ENCODE peak calls at places on chromosomes 6 and 20, in five cellular contexts. V is left lung; K is CD8-positive, alpha-beta memory T cell; E is aorta; N is tibial nerve. L is an unnamed sample.

GRCh38 chr6:91654844-91655192 is 1067.9 kb upstream of the MAP3K7 start:
- DNase-seq in V (no peak), K (no peak), E (no peak), N (no peak), L (no peak)

GRCh38 chr20:51563597-51564332 is 21.2 kb upstream of the NFATC2 start:
- DNase-seq in V (peak), K (no peak), E (peak), N (peak), L (peak)

GRCh38 chr6:164252952-164253351 is 838.4 kb downstream of the QKI start:
- DNase-seq in V (no peak), K (no peak), E (no peak), N (no peak), L (no peak)

GRCh38 chr6:45574885-45575284 is 197.2 kb upstream of the SUPT3H start:
- DNase-seq in V (no peak), K (no peak), E (no peak), N (no peak), L (no peak)

GRCh38 chr20:2032168-2032567 is 38.3 kb upstream of the PDYN start:
- DNase-seq in V (no peak), K (no peak), E (no peak), N (no peak), L (no peak)

GRCh38 chr20:60653111-60653845 is 598.8 kb upstream of the CDH4 start:
- DNase-seq in V (no peak), K (no peak), E (no peak), N (no peak), L (no peak)

GRCh38 chr20:358891-359555 is 12.1 kb downstream of the NRSN2 start:
- DNase-seq in V (no peak), K (no peak), E (no peak), N (no peak), L (no peak)

GRCh38 chr6:105869835-105870506 is 216.2 kb upstream of the PRDM1 start:
- DNase-seq in V (no peak), K (no peak), E (no peak), N (no peak), L (no peak)

GRCh38 chr20:951384-952169 is 35.4 kb upstream of the ANGPT4 start:
- DNase-seq in V (no peak), K (no peak), E (peak), N (no peak), L (no peak)

GRCh38 chr6:163324326-163324927 is 90.1 kb upstream of the QKI start:
- DNase-seq in V (no peak), K (no peak), E (no peak), N (no peak), L (no peak)

GRCh38 chr6:76697585-76697984 is 625.1 kb upstream of the IMPG1 start:
- DNase-seq in V (no peak), K (no peak), E (no peak), N (no peak), L (no peak)

GRCh38 chr6:5968817-5969726 is 37.7 kb downstream of the NRN1 start:
- DNase-seq in V (peak), K (no peak), E (peak), N (no peak), L (no peak)

GRCh38 chr6:29813809-29814208 is 13.8 kb upstream of the HLA-G start:
- DNase-seq in V (no peak), K (no peak), E (no peak), N (no peak), L (no peak)

GRCh38 chr20:63027425-63028389 is 20.9 kb upstream of the BHLHE23 start:
- DNase-seq in V (no peak), K (no peak), E (peak), N (no peak), L (no peak)

GRCh38 chr20:61767776-61768494 is 297.7 kb downstream of the TAF4 start:
- DNase-seq in V (no peak), K (no peak), E (peak), N (no peak), L (no peak)

GRCh38 chr6:168597471-168597875 is 156.5 kb downstream of the SMOC2 start:
- DNase-seq in V (no peak), K (no peak), E (peak), N (no peak), L (no peak)

GRCh38 chr6:3076320-3076719 is 8.0 kb downstream of the RIPK1 start:
- DNase-seq in V (no peak), K (no peak), E (no peak), N (no peak), L (no peak)

GRCh38 chr20:29497261-29497671 is 1760.2 kb upstream of the DEFB115 start:
- DNase-seq in V (peak), K (no peak), E (no peak), N (no peak), L (no peak)

GRCh38 chr6:46923476-46923875 is 1.7 kb upstream of the ADGRF5 start:
- DNase-seq in V (no peak), K (no peak), E (no peak), N (no peak), L (no peak)

GRCh38 chr6:49052901-49053300 is 410.2 kb downstream of the MMUT start:
- DNase-seq in V (no peak), K (no peak), E (no peak), N (no peak), L (no peak)

GRCh38 chr6:144390202-144390601 is 105.1 kb downstream of the UTRN start:
- DNase-seq in V (no peak), K (no peak), E (no peak), N (no peak), L (no peak)

GRCh38 chr20:49540232-49540620 is 27.7 kb downstream of the PTGIS start:
- DNase-seq in V (no peak), K (no peak), E (no peak), N (no peak), L (peak)
- H3K27ac ChIP-seq in V (no peak), K (no peak), E (no peak), N (no peak), L (no peak)

GRCh38 chr6:137731960-137732616 is 135.0 kb upstream of the TNFAIP3 start:
- DNase-seq in V (no peak), K (no peak), E (no peak), N (no peak), L (no peak)
- H3K27ac ChIP-seq in V (peak), K (no peak), E (no peak), N (no peak), L (no peak)

DNA sequence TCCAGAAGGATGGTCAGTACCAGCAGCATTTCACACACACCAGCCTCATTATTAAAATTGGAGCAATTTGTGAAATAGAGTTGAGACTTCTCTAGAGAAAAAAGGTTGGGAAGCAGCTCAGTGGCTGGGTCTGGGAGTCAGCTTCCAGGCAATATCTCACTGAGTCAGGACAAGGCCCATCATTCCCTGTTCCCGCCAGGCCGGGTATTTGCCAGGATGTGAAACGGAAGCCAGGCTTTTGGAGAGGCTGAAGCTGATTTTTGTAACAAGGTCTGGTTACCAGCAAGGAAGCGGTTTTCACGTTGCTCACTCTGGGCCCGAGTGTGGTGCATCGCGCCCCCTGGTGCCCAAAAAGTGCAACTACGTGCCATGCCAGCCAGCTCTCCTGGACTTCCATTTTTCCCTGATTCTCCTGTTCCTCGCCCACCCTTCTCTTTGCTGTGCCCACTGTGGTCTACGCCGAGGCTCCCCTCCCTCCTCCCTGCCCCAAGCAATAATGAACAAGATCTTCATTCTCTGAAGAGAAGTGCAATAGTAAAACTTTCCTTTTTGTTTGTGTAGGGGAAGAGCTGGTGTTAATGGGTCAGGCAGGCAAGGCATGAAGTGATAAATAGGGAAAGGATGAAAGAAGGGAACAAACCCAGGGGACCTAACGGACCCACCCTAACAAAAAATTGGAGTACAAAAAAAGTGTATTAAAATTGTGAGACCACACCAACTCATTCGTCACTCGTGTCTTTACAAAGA is 67.1 kb downstream of the ZBTB2 start:
- DNase-seq in V (peak), K (peak), E (peak), N (peak), L (peak)
- H3K27ac ChIP-seq in V (peak), K (no peak), E (no peak), N (peak), L (peak)

DNA sequence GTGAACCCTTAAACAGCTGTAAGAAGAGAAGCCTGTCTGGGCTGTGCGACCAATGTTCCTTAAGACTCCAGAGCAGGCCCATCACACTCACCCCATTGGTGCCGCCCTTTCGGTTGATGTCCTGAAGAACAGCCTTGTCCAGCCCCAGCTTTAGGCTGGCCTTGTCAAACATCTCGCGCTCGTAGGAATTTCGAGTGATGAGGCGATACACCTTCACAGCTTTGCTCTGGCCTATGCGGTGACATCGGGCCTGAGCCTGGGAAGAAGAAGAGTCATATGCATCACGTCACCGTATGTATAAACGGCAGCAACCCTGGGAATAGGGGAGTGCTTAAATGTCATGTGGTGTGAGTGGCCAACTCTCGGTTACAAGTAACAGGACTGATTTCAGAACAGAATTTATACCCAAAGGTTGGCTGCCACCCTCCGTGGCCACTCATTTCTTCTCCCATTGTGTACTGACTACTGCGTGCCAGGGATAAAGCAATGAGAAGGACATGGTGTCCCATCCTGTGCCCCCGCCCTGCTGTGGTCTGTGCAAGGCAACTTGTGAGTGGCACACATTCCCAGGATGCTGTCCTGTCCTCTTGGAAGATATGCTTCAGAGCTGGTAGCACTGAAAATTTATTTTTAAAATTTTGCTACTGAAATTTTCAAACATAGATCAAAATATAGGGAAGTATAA is 90.7 kb upstream of the EMILIN3 start:
- DNase-seq in V (no peak), K (no peak), E (no peak), N (no peak), L (no peak)
- H3K27ac ChIP-seq in V (no peak), K (no peak), E (no peak), N (no peak), L (no peak)

GRCh38 chr20:47281376-47281775 is 75.1 kb downstream of the ZMYND8 start:
- DNase-seq in V (no peak), K (no peak), E (no peak), N (no peak), L (no peak)

GRCh38 chr20:47280668-47281067 is 75.8 kb downstream of the ZMYND8 start:
- DNase-seq in V (no peak), K (no peak), E (no peak), N (no peak), L (no peak)

GRCh38 chr20:47278907-47279348 is 77.6 kb downstream of the ZMYND8 start:
- DNase-seq in V (no peak), K (no peak), E (no peak), N (no peak), L (peak)

GRCh38 chr20:47282864-47283263 is 73.6 kb downstream of the ZMYND8 start:
- DNase-seq in V (no peak), K (no peak), E (no peak), N (no peak), L (no peak)

GRCh38 chr20:47280228-47280627 is 76.3 kb downstream of the ZMYND8 start:
- DNase-seq in V (no peak), K (no peak), E (no peak), N (no peak), L (peak)
- H3K27ac ChIP-seq in V (no peak), K (no peak), E (no peak), N (no peak), L (no peak)